ENCODE peak calls at places on chromosomes 6 and 20, in nine cellular contexts. One of them, this sample, is unnamed.

GRCh38 chr6:108689279-108690161 is 128.8 kb downstream of the FOXO3 start:
- DNase-seq in naive thymus-derived CD4-positive, alpha-beta T cell: no peak
- DNase-seq in colonic mucosa: peak; percentile 42
- DNase-seq in transverse colon: peak; percentile 56
- DNase-seq in OCI-LY7: no peak
- DNase-seq in IMR-90: peak; percentile 94
- DNase-seq in pancreas: peak; percentile 97
- DNase-seq in SJSA1: no peak
- DNase-seq in astrocyte: peak; percentile 80
- DNase-seq in this sample: no peak

GRCh38 chr6:47434372-47435253 is 43.0 kb upstream of the CD2AP start:
- DNase-seq in naive thymus-derived CD4-positive, alpha-beta T cell: no peak
- DNase-seq in colonic mucosa: no peak
- DNase-seq in transverse colon: no peak
- DNase-seq in OCI-LY7: no peak
- DNase-seq in IMR-90: no peak
- DNase-seq in pancreas: peak; percentile 47
- DNase-seq in SJSA1: no peak
- DNase-seq in astrocyte: no peak
- DNase-seq in this sample: no peak

GRCh38 chr6:14501240-14501639 is 383.7 kb downstream of the CD83 start:
- DNase-seq in naive thymus-derived CD4-positive, alpha-beta T cell: no peak
- DNase-seq in colonic mucosa: no peak
- DNase-seq in transverse colon: no peak
- DNase-seq in OCI-LY7: no peak
- DNase-seq in IMR-90: no peak
- DNase-seq in pancreas: no peak
- DNase-seq in SJSA1: no peak
- DNase-seq in astrocyte: no peak
- DNase-seq in this sample: no peak

GRCh38 chr6:168860341-168860740 is 393.3 kb downstream of the THBS2 start:
- DNase-seq in naive thymus-derived CD4-positive, alpha-beta T cell: no peak
- DNase-seq in colonic mucosa: no peak
- DNase-seq in transverse colon: no peak
- DNase-seq in OCI-LY7: no peak
- DNase-seq in IMR-90: no peak
- DNase-seq in pancreas: no peak
- DNase-seq in SJSA1: no peak
- DNase-seq in astrocyte: no peak
- DNase-seq in this sample: no peak

GRCh38 chr6:53464483-53464882 is 80.4 kb downstream of the GCLC start:
- DNase-seq in naive thymus-derived CD4-positive, alpha-beta T cell: no peak
- DNase-seq in colonic mucosa: no peak
- DNase-seq in transverse colon: no peak
- DNase-seq in OCI-LY7: no peak
- DNase-seq in IMR-90: no peak
- DNase-seq in pancreas: no peak
- DNase-seq in SJSA1: no peak
- DNase-seq in astrocyte: no peak
- DNase-seq in this sample: no peak

GRCh38 chr6:3293271-3294155 is 34.8 kb downstream of the PSMG4 start:
- DNase-seq in naive thymus-derived CD4-positive, alpha-beta T cell: no peak
- DNase-seq in colonic mucosa: no peak
- DNase-seq in transverse colon: peak; percentile 4
- DNase-seq in OCI-LY7: no peak
- DNase-seq in IMR-90: no peak
- DNase-seq in pancreas: no peak
- DNase-seq in SJSA1: no peak
- DNase-seq in astrocyte: no peak
- DNase-seq in this sample: no peak

GRCh38 chr6:30834643-30835042 is 49.7 kb upstream of the DDR1 start:
- DNase-seq in naive thymus-derived CD4-positive, alpha-beta T cell: peak; percentile 42
- DNase-seq in colonic mucosa: no peak
- DNase-seq in transverse colon: no peak
- DNase-seq in OCI-LY7: peak; percentile 45
- DNase-seq in IMR-90: no peak
- DNase-seq in pancreas: no peak
- DNase-seq in SJSA1: no peak
- DNase-seq in astrocyte: no peak
- DNase-seq in this sample: no peak

GRCh38 chr6:28996844-28997502 is 8.1 kb downstream of the ZNF311 start:
- DNase-seq in naive thymus-derived CD4-positive, alpha-beta T cell: no peak
- DNase-seq in colonic mucosa: no peak
- DNase-seq in transverse colon: no peak
- DNase-seq in OCI-LY7: no peak
- DNase-seq in IMR-90: peak; percentile 25
- DNase-seq in pancreas: no peak
- DNase-seq in SJSA1: no peak
- DNase-seq in astrocyte: no peak
- DNase-seq in this sample: no peak

GRCh38 chr6:149861603-149862423 is 2.3 kb downstream of the LRP11 start:
- DNase-seq in naive thymus-derived CD4-positive, alpha-beta T cell: no peak
- DNase-seq in colonic mucosa: peak; percentile 18
- DNase-seq in transverse colon: no peak
- DNase-seq in OCI-LY7: no peak
- DNase-seq in IMR-90: peak; percentile 69
- DNase-seq in pancreas: no peak
- DNase-seq in SJSA1: peak; percentile 96
- DNase-seq in astrocyte: no peak
- DNase-seq in this sample: no peak

GRCh38 chr20:64250027-64250426 is 5.5 kb upstream of the PCMTD2 start:
- DNase-seq in naive thymus-derived CD4-positive, alpha-beta T cell: no peak
- DNase-seq in colonic mucosa: no peak
- DNase-seq in transverse colon: no peak
- DNase-seq in OCI-LY7: no peak
- DNase-seq in IMR-90: no peak
- DNase-seq in pancreas: no peak
- DNase-seq in SJSA1: no peak
- DNase-seq in astrocyte: no peak
- DNase-seq in this sample: no peak

GRCh38 chr6:7414811-7415210 is 25.2 kb downstream of the RIOK1 start:
- DNase-seq in naive thymus-derived CD4-positive, alpha-beta T cell: no peak
- DNase-seq in colonic mucosa: no peak
- DNase-seq in transverse colon: no peak
- DNase-seq in OCI-LY7: no peak
- DNase-seq in IMR-90: peak; percentile 94
- DNase-seq in pancreas: no peak
- DNase-seq in SJSA1: no peak
- DNase-seq in astrocyte: peak; percentile 62
- DNase-seq in this sample: no peak

GRCh38 chr20:41367956-41368355 is 1.3 kb upstream of the EMILIN3 start:
- DNase-seq in naive thymus-derived CD4-positive, alpha-beta T cell: no peak
- DNase-seq in colonic mucosa: no peak
- DNase-seq in transverse colon: no peak
- DNase-seq in OCI-LY7: no peak
- DNase-seq in IMR-90: no peak
- DNase-seq in pancreas: no peak
- DNase-seq in SJSA1: no peak
- DNase-seq in astrocyte: no peak
- DNase-seq in this sample: no peak

GRCh38 chr20:41364967-41365765 is 1.5 kb downstream of the EMILIN3 start:
- DNase-seq in naive thymus-derived CD4-positive, alpha-beta T cell: no peak
- DNase-seq in colonic mucosa: no peak
- DNase-seq in transverse colon: no peak
- DNase-seq in OCI-LY7: no peak
- DNase-seq in IMR-90: no peak
- DNase-seq in pancreas: no peak
- DNase-seq in SJSA1: no peak
- DNase-seq in astrocyte: no peak
- DNase-seq in this sample: no peak

GRCh38 chr20:41365785-41366545 is 653 bp downstream of the EMILIN3 start:
- DNase-seq in naive thymus-derived CD4-positive, alpha-beta T cell: no peak
- DNase-seq in colonic mucosa: no peak
- DNase-seq in transverse colon: no peak
- DNase-seq in OCI-LY7: no peak
- DNase-seq in IMR-90: no peak
- DNase-seq in pancreas: no peak
- DNase-seq in SJSA1: no peak
- DNase-seq in astrocyte: no peak
- DNase-seq in this sample: no peak

GRCh38 chr20:41367393-41367695 is 726 bp upstream of the EMILIN3 start:
- DNase-seq in naive thymus-derived CD4-positive, alpha-beta T cell: no peak
- DNase-seq in colonic mucosa: no peak
- DNase-seq in transverse colon: no peak
- DNase-seq in OCI-LY7: no peak
- DNase-seq in IMR-90: no peak
- DNase-seq in pancreas: no peak
- DNase-seq in SJSA1: no peak
- DNase-seq in astrocyte: no peak
- DNase-seq in this sample: no peak

GRCh38 chr20:41366546-41367392 is at the start of gene EMILIN3:
- DNase-seq in naive thymus-derived CD4-positive, alpha-beta T cell: no peak
- DNase-seq in colonic mucosa: no peak
- DNase-seq in transverse colon: no peak
- DNase-seq in OCI-LY7: no peak
- DNase-seq in IMR-90: no peak
- DNase-seq in pancreas: no peak
- DNase-seq in SJSA1: no peak
- DNase-seq in astrocyte: no peak
- DNase-seq in this sample: no peak
- H3K27ac ChIP-seq in naive thymus-derived CD4-positive, alpha-beta T cell: no peak within 1 kb of the TSS
- H3K27ac ChIP-seq in colonic mucosa: no peak within 1 kb of the TSS
- H3K27ac ChIP-seq in transverse colon: no peak within 1 kb of the TSS
- H3K27ac ChIP-seq in OCI-LY7: no peak within 1 kb of the TSS
- H3K27ac ChIP-seq in IMR-90: no peak within 1 kb of the TSS
- H3K27ac ChIP-seq in pancreas: no peak within 1 kb of the TSS
- H3K27ac ChIP-seq in SJSA1: no peak within 1 kb of the TSS
- H3K27ac ChIP-seq in astrocyte: no peak within 1 kb of the TSS
- H3K27ac ChIP-seq in this sample: no peak within 1 kb of the TSS

DNA sequence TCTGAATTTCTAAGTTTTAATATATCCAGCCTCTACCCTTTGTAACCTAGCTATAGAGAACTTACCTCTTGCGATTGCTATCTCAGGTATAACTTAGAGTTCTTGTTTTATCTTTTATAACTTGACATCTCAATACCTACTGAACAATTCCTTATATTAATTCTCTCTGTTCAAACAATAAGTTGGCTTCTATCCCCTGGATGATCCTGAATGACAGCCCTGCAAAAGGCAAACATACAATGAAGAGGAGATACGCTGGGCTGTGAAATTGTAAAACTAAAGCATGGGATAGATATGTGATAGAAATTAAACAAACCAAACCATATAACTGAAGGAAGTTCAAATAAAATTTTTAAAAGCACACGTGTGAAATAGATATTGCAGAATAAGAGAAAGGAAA is 513.6 kb upstream of the PTCHD4 start:
- DNase-seq in naive thymus-derived CD4-positive, alpha-beta T cell: no peak
- DNase-seq in colonic mucosa: no peak
- DNase-seq in transverse colon: no peak
- DNase-seq in OCI-LY7: no peak
- DNase-seq in IMR-90: no peak
- DNase-seq in pancreas: no peak
- DNase-seq in SJSA1: no peak
- DNase-seq in astrocyte: no peak
- DNase-seq in this sample: no peak
- H3K27ac ChIP-seq in naive thymus-derived CD4-positive, alpha-beta T cell: no peak overlapping the region
- H3K27ac ChIP-seq in colonic mucosa: no peak overlapping the region
- H3K27ac ChIP-seq in transverse colon: no peak overlapping the region
- H3K27ac ChIP-seq in OCI-LY7: no peak overlapping the region
- H3K27ac ChIP-seq in IMR-90: no peak overlapping the region
- H3K27ac ChIP-seq in pancreas: no peak overlapping the region
- H3K27ac ChIP-seq in SJSA1: no peak overlapping the region
- H3K27ac ChIP-seq in astrocyte: no peak overlapping the region
- H3K27ac ChIP-seq in this sample: no peak overlapping the region

DNA sequence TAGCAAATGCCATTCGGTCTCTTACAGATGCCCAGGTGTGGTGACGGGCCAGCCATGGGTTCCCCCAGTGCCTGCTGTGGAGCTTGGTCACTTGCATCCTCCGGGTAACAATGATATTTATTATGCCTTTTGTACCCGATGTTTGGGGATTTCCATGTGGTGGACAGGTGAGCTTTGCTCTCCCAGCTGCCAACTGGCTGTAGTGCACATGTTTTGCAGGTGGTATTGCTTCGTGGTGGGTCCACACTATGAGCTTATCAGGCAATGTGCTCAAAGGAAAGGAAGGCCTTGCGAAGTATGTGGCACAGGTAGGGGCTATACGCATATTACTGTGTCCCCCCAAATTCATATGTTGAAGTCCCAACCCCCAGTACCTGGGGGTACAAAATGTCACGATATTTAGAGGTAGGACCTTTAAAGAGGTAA is 4.2 kb upstream of the CTCFL start:
- DNase-seq in naive thymus-derived CD4-positive, alpha-beta T cell: no peak
- DNase-seq in colonic mucosa: no peak
- DNase-seq in transverse colon: no peak
- DNase-seq in OCI-LY7: no peak
- DNase-seq in IMR-90: no peak
- DNase-seq in pancreas: no peak
- DNase-seq in SJSA1: no peak
- DNase-seq in astrocyte: no peak
- DNase-seq in this sample: no peak
- H3K27ac ChIP-seq in naive thymus-derived CD4-positive, alpha-beta T cell: no peak overlapping the region
- H3K27ac ChIP-seq in colonic mucosa: no peak overlapping the region
- H3K27ac ChIP-seq in transverse colon: peak overlapping the region; percentile 90
- H3K27ac ChIP-seq in OCI-LY7: no peak overlapping the region
- H3K27ac ChIP-seq in IMR-90: no peak overlapping the region
- H3K27ac ChIP-seq in pancreas: no peak overlapping the region
- H3K27ac ChIP-seq in SJSA1: no peak overlapping the region
- H3K27ac ChIP-seq in astrocyte: no peak overlapping the region
- H3K27ac ChIP-seq in this sample: no peak overlapping the region

GRCh38 chr20:17936306-17936790 is 32.2 kb downstream of the SNX5 start:
- DNase-seq in naive thymus-derived CD4-positive, alpha-beta T cell: no peak
- DNase-seq in colonic mucosa: no peak
- DNase-seq in transverse colon: no peak
- DNase-seq in OCI-LY7: no peak
- DNase-seq in IMR-90: peak; percentile 34
- DNase-seq in pancreas: no peak
- DNase-seq in SJSA1: no peak
- DNase-seq in astrocyte: no peak
- DNase-seq in this sample: no peak
- H3K27ac ChIP-seq in naive thymus-derived CD4-positive, alpha-beta T cell: no peak overlapping the region
- H3K27ac ChIP-seq in colonic mucosa: peak overlapping the region; percentile 2
- H3K27ac ChIP-seq in transverse colon: peak overlapping the region; percentile 73
- H3K27ac ChIP-seq in OCI-LY7: no peak overlapping the region
- H3K27ac ChIP-seq in IMR-90: peak overlapping the region; percentile 63
- H3K27ac ChIP-seq in pancreas: no peak overlapping the region
- H3K27ac ChIP-seq in SJSA1: no peak overlapping the region
- H3K27ac ChIP-seq in astrocyte: peak overlapping the region; percentile 45
- H3K27ac ChIP-seq in this sample: no peak overlapping the region

DNA sequence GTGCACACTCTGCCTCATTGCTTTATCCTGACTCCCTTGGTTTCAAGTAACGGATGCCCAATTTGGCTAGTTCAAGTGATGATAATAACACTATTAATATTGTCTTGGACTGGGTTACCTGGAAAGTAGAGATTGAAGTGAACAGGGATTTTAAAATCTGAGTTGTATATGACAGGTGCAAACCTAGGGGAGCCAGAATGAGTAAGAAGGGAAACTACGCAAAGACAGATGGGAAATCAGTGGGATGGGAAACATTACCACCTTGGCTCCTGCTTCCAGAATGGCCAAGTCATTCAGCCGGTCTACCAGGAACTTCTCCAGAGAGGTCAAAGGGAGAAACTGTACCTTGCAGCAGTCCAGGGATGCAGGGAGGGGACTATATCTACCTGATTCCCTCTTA is 41.9 kb downstream of the OGFRL1 start:
- DNase-seq in naive thymus-derived CD4-positive, alpha-beta T cell: no peak
- DNase-seq in colonic mucosa: no peak
- DNase-seq in transverse colon: no peak
- DNase-seq in OCI-LY7: no peak
- DNase-seq in IMR-90: no peak
- DNase-seq in pancreas: no peak
- DNase-seq in SJSA1: no peak
- DNase-seq in astrocyte: no peak
- DNase-seq in this sample: no peak
- H3K27ac ChIP-seq in naive thymus-derived CD4-positive, alpha-beta T cell: no peak overlapping the region
- H3K27ac ChIP-seq in colonic mucosa: no peak overlapping the region
- H3K27ac ChIP-seq in transverse colon: no peak overlapping the region
- H3K27ac ChIP-seq in OCI-LY7: no peak overlapping the region
- H3K27ac ChIP-seq in IMR-90: no peak overlapping the region
- H3K27ac ChIP-seq in pancreas: no peak overlapping the region
- H3K27ac ChIP-seq in SJSA1: no peak overlapping the region
- H3K27ac ChIP-seq in astrocyte: no peak overlapping the region
- H3K27ac ChIP-seq in this sample: no peak overlapping the region